ENCODE peak calls at places on chromosomes 6 and 20, in seven cellular contexts. R is CD8-positive, alpha-beta T cell; D is upper lobe of right lung; P is GM12878; T is ovary; O is K562; E is fibroblast of lung. Y is an unnamed sample.
A peak's percentile ranks its signal among the peaks of the same experiment; 100 is the strongest.

GRCh38 chr6:24052632-24053031 is 73.4 kb upstream of the NRSN1 start:
- DNase-seq in E (peak; percentile 2), P (no peak), T (no peak), O (no peak), D (no peak), R (no peak), Y (no peak)

GRCh38 chr6:16393326-16393725 is 154.9 kb downstream of the GMPR start:
- DNase-seq in R (no peak), E (no peak), D (no peak), O (no peak), T (no peak), P (no peak), Y (no peak)

GRCh38 chr6:80094017-80094416 is 12.5 kb upstream of the BCKDHB start:
- DNase-seq in T (no peak), R (no peak), E (peak; percentile 11), O (peak; percentile 33), P (no peak), D (no peak), Y (no peak)

GRCh38 chr6:4388675-4389074 is 253.3 kb upstream of the ECI2 start:
- DNase-seq in P (no peak), D (no peak), O (no peak), E (no peak), T (no peak), R (no peak), Y (no peak)

GRCh38 chr6:163324928-163325784 is 89.4 kb upstream of the QKI start:
- DNase-seq in O (no peak), T (no peak), P (no peak), R (no peak), D (no peak), E (peak; percentile 63), Y (no peak)

GRCh38 chr6:44339763-44340625 is 2.5 kb upstream of the SPATS1 start:
- DNase-seq in D (no peak), P (no peak), E (peak; percentile 26), O (no peak), R (no peak), T (no peak), Y (no peak)

GRCh38 chr6:155187096-155187495 is 76.7 kb upstream of the CLDN20 start:
- DNase-seq in E (peak; percentile 32), R (no peak), P (no peak), T (no peak), O (no peak), D (no peak), Y (no peak)

GRCh38 chr6:150377211-150377781 is 8.5 kb downstream of the IYD start:
- DNase-seq in P (no peak), E (peak; percentile 47), T (no peak), O (no peak), D (no peak), R (no peak), Y (no peak)

GRCh38 chr6:3592371-3592941 is 135.6 kb upstream of the SLC22A23 start:
- DNase-seq in E (peak; percentile 94), R (no peak), D (no peak), P (no peak), O (no peak), T (no peak), Y (peak; percentile 43)

GRCh38 chr6:108876929-108877775 is 28.9 kb downstream of the ARMC2 start:
- DNase-seq in D (no peak), E (peak; percentile 51), R (no peak), O (no peak), T (peak; percentile 70), P (no peak), Y (no peak)

DNA sequence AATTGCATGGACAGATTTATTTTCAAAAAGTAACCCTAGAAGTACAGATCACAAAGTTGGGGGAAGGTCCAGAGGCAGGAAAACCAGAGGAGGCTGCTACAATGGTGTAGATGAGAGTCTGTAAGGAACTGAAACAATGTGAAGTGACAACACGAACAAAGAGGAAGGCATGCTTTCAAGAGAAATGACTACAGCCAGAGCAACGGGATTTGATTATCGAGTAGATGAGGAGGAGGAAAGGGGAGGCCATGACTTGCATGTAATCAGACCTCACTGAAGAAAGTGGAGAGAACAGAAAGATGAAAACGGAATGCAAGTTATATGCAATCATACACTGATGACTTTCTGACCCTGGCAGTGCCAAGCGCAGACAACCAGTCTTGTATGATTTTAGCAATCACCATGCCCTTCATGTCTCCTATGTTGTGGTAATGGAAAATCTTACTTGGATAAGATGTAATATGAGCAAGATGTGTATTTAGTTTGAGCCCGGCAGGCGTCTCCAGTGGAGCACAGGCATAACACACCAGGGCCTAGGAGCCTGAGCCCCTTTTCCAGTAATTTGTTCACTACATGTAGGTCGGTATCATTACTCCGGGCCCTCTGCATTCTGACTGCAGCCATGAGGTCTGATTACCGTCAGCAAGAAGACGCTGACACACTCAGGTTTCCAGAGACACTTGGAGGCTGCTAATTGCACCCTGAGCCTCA is 34.0 kb upstream of the FAM83C start:
- DNase-seq in O (no peak), R (no peak), E (peak; percentile 48), D (no peak), P (no peak), T (no peak), Y (no peak)
- TF ChIP-seq CTCF in O (no peak), R (no peak), E (no peak), D (no peak), P (no peak), T (no peak), Y (no peak)

GRCh38 chr20:22698443-22698842 is 114.1 kb upstream of the FOXA2 start:
- DNase-seq in D (no peak), P (no peak), E (no peak), O (no peak), R (no peak), T (no peak), Y (no peak)
- H3K27ac ChIP-seq in D (no peak overlapping the region), P (no peak overlapping the region), E (no peak overlapping the region), O (no peak overlapping the region), R (no peak overlapping the region), T (no peak overlapping the region), Y (no peak overlapping the region)

DNA sequence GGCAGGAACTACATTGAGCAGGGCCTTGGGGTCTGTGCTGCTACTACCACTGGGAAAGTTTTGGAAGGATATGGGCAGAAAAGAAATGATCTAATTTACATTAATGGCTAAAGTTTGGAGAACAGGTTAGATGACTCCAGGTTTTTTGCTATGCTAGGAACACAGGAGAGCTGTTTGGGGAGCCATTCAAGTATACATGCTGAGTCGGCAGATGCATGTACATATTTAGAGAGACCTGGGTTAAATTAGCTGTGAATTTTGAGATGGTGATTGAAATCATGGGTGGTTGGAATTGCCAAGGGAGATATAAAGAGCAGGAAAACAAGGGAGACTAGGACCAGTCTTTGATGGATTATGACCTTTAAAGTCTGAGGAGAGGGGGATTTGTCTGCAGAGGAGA is 113.1 kb upstream of the BACH2 start:
- DNase-seq in R (no peak), D (no peak), T (no peak), P (no peak), O (no peak), E (no peak), Y (no peak)
- H3K27me3 ChIP-seq in R (no peaks in the 10 kb centered on the region), D (no peaks in the 10 kb centered on the region), T (no peaks in the 10 kb centered on the region), P (no peaks in the 10 kb centered on the region), O (no peaks in the 10 kb centered on the region), E (no peaks in the 10 kb centered on the region), Y (no peaks in the 10 kb centered on the region)

DNA sequence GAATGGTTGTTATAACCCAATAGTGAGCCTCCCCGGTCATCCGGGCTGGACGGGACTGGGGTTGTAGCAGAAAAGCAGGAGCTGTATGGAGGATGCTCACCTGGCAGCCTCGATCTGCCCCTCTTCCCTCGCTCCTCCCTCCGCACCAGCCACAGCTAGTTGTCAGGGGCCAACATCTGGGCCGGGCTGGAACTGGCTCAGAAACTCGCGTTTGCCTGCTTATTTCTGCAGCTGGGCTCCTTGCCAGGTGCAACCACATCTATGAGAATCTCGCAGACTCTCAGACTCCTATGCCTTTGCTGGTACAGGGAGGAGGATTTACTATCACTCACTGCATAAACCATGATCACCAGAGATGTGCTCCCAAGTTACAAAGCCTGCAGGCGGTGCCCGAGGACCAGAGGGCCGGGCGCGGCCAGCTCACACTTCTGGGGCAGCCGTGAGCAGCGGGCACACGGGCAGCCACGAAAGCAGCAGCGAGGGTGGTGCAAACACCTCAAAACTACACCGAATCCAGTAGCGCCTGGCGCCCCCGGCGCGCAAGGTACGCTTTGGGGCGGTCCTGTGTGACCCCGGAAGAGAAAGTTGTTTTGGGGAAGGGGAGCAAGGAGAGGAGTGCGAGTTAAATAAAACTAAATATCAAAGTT is 609 bp upstream of the LRRC1 start:
- DNase-seq in O (no peak), P (peak; percentile 17), D (peak; percentile 81), R (peak; percentile 35), E (peak; percentile 88), T (peak; percentile 49), Y (peak; percentile 86)
- TF ChIP-seq CTCF in O (no peak), P (peak; percentile 48), D (peak; percentile 39), R (no peak), E (peak; percentile 77), T (peak; percentile 12), Y (peak; percentile 51)

DNA sequence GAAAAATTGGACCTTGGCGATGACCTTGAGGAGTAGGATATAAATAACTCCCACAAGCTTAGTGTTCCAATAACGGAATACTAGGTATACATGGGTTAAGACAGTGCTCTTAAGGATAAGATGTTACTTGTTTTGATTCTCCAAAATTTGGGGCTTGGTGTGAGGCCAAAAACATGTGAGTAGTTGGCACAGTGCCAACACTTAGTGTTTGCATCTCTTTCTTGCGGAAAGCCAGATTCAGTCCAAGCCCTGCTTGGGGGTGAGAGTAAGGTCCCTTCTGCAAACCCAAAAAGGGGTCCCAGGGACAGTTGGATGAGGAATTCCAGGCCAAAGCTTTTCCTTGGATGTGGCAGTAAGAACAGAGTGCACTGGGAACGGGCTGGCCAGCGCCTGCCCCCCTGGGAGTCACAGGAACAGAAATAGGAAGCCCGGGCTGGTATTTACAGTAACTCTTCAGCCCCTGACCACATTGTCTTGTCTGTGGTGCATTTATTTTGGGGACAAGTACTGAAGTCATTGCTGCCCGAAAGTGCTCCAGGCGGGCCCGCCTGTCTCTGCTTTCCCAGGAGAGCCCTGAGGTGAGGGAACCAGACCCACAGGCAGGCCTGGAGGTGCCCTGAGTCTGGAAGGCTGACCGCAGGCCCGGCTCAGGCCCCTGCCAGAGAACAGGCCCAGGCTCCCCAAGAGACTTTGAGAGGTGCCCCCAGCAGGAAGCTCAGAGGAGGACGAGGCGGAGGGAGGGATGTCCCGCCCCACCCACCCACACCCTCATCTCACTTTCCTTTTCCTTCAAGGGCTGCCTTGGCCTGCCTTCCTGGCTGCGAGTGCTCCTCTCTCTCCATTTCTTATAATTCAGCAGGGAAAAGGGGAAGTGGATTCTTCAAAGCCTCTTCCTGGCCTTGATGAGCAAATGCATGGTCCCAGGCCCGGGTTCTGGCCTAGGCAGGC is 218.4 kb downstream of the MAFB start:
- DNase-seq in P (no peak), E (no peak), D (no peak), O (no peak), T (no peak), R (no peak), Y (no peak)
- H3K27ac ChIP-seq in P (no peak overlapping the region), E (no peak overlapping the region), D (no peak overlapping the region), O (no peak overlapping the region), T (no peak overlapping the region), R (no peak overlapping the region), Y (no peak overlapping the region)

GRCh38 chr6:20229881-20230280 is 17.6 kb upstream of the MBOAT1 start:
- DNase-seq in O (no peak), T (no peak), D (no peak), E (no peak), R (no peak), P (no peak), Y (no peak)
- H3K27me3 ChIP-seq in O (no peaks in the 10 kb centered on the region), T (peaks cover 3% of the 10 kb centered on the region), D (no peaks in the 10 kb centered on the region), E (no peaks in the 10 kb centered on the region), R (no peaks in the 10 kb centered on the region), P (no peaks in the 10 kb centered on the region), Y (no peaks in the 10 kb centered on the region)

Y was measured in AG04450.